ENCODE peak calls at places on chromosomes 12 and 14, in eight cellular contexts. Y is upper lobe of left lung, N is cardiac muscle cell, O is HL-60, D is tibial artery, Q is Panc1, G is RWPE1, H is adrenal gland. W is an unnamed sample.

GRCh38 chr14:74299061-74299545 is 3.6 kb downstream of the ABCD4 start:
- DNase-seq in D (no peak), O (no peak), Q (no peak), H (peak; percentile 48), G (no peak), N (no peak), Y (no peak), W (no peak)

GRCh38 chr14:88611878-88612277 is 49.0 kb downstream of the ZC3H14 start:
- DNase-seq in G (no peak), D (no peak), Q (no peak), H (no peak), O (no peak), N (no peak), Y (no peak), W (no peak)

GRCh38 chr12:76451528-76451927 is 103.3 kb upstream of the BBS10 start:
- DNase-seq in D (no peak), H (no peak), Y (no peak), Q (no peak), G (no peak), O (no peak), N (no peak), W (no peak)

GRCh38 chr14:46571970-46572369 is 79.6 kb downstream of the RPL10L start:
- DNase-seq in O (no peak), H (no peak), N (no peak), Y (no peak), D (no peak), Q (no peak), G (peak; percentile 42), W (no peak)

GRCh38 chr12:54370218-54370730 is 6.0 kb upstream of the GPR84 start:
- DNase-seq in Q (no peak), H (peak; percentile 78), O (peak; percentile 53), N (peak; percentile 85), Y (peak; percentile 95), G (peak; percentile 59), D (peak; percentile 90), W (no peak)

GRCh38 chr14:96059519-96060135 is 20.5 kb downstream of the C14orf132 start:
- DNase-seq in H (no peak), Q (no peak), G (no peak), Y (no peak), N (no peak), D (peak; percentile 51), O (no peak), W (no peak)

GRCh38 chr12:129558036-129558435 is 345.8 kb downstream of the TMEM132D start:
- DNase-seq in D (no peak), N (no peak), Y (no peak), G (no peak), Q (no peak), H (no peak), O (no peak), W (no peak)

GRCh38 chr14:74763803-74764531 is 851 bp downstream of the YLPM1 start:
- DNase-seq in D (peak; percentile 62), N (peak; percentile 22), O (no peak), Y (no peak), Q (no peak), H (peak; percentile 23), G (peak; percentile 38), W (no peak)

GRCh38 chr12:9037431-9037830 is 48.1 kb downstream of the KLRG1 start:
- DNase-seq in D (no peak), N (no peak), Q (no peak), H (no peak), O (no peak), Y (no peak), G (no peak), W (no peak)

GRCh38 chr14:93537962-93538361 is 107.2 kb downstream of the UNC79 start:
- DNase-seq in N (no peak), G (no peak), D (no peak), O (no peak), H (no peak), Q (no peak), Y (peak; percentile 32), W (no peak)

GRCh38 chr12:107564946-107565345 is 120.7 kb upstream of the PWP1 start:
- DNase-seq in Y (no peak), N (peak; percentile 35), O (no peak), H (no peak), D (no peak), Q (no peak), G (no peak), W (no peak)

GRCh38 chr12:14111230-14111865 is 129.9 kb upstream of the GRIN2B start:
- DNase-seq in H (no peak), N (peak; percentile 44), G (peak; percentile 5), O (peak; percentile 9), D (no peak), Y (no peak), Q (peak; percentile 2), W (no peak)
- TF ChIP-seq CTCF in H (peak; percentile 9), N (no peak), G (no peak), O (no peak), D (no peak), Y (no peak), Q (peak; percentile 37), W (no peak)

DNA sequence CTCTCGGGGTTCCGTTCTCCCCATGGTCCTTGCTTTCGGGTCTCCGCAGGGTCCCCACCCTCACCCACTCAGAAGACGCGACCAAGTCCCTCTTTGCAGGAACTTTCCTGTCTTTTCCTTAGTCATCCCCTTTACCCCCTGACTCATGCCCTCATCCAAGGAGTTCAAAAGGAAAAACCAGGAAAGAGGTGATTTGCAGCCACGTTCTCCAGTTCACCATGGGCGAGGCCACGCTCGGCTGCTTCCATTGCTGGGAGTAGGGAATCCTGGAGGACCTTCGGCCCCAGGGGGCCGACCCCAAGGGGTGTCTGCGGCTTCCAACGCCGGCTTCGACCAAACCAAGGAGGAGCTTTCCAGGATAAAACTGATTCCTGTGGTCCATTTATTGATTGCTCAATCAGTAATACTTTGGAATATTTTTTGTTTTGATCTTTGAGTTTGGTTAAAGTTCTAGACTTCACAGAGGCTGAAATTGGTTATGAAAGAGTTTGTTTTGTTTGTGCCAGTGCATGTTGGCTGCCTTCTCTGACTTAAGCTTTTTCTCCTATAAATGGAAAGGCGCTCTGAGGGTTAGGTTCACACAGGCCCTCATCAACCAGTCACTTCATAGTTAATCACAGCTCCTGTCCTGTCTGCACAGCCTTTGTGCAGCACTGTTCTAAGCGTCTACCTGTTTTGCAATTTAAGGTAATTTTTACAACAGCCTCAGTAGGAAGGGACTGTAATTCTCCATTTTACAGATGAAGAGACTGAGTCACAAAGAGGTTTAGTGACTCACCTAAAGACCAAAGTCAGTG is 827 bp downstream of the ALDH2 start:
- DNase-seq in Q (no peak), Y (no peak), O (no peak), D (no peak), H (peak; percentile 46), N (peak; percentile 34), G (peak; percentile 61), W (no peak)
- H3K27ac ChIP-seq in Q (peak overlapping the region; percentile 32), Y (peak overlapping the region; percentile 96), O (no peak overlapping the region), D (peak overlapping the region; percentile 86), H (peak overlapping the region; percentile 83), N (no peak overlapping the region), G (peak overlapping the region; percentile 76), W (no peak overlapping the region)

GRCh38 chr12:124720019-124720686 is 143.5 kb downstream of the SCARB1 start:
- DNase-seq in G (peak; percentile 68), D (no peak), Y (no peak), O (no peak), N (no peak), H (no peak), Q (no peak), W (no peak)
- TF ChIP-seq CTCF in G (peak; percentile 40), D (peak; percentile 19), Y (no peak), O (no peak), N (peak; percentile 41), H (no peak), Q (peak; percentile 13), W (no peak)

GRCh38 chr12:52949413-52950331 is 754 bp downstream of the KRT18 start:
- DNase-seq in O (no peak), G (peak; percentile 95), H (peak; percentile 71), N (no peak), Q (peak; percentile 90), Y (no peak), D (no peak), W (no peak)

GRCh38 chr12:52952082-52952801 is 3.3 kb downstream of the KRT18 start:
- DNase-seq in N (no peak), H (peak; percentile 87), G (no peak), Q (no peak), D (no peak), O (peak; percentile 21), Y (peak; percentile 77), W (no peak)

GRCh38 chr12:52951640-52952039 is 2.7 kb downstream of the KRT18 start:
- DNase-seq in G (no peak), O (no peak), N (no peak), H (no peak), Q (no peak), D (no peak), Y (no peak), W (no peak)

GRCh38 chr12:52950553-52950952 is 1.6 kb downstream of the KRT18 start:
- DNase-seq in D (no peak), N (no peak), Y (no peak), H (no peak), G (no peak), Q (no peak), O (no peak), W (no peak)

GRCh38 chr12:52951126-52951525 is 2.2 kb downstream of the KRT18 start:
- DNase-seq in H (no peak), N (no peak), G (no peak), O (no peak), D (no peak), Y (no peak), Q (no peak), W (no peak)
- H3K27ac ChIP-seq in H (no peak overlapping the region), N (peak overlapping the region; percentile 97), G (peak overlapping the region; percentile 92), O (no peak overlapping the region), D (no peak overlapping the region), Y (no peak overlapping the region), Q (peak overlapping the region; percentile 98), W (no peak overlapping the region)

GRCh38 chr12:96091833-96092232 is 56.4 kb upstream of the LTA4H start:
- DNase-seq in O (no peak), H (no peak), N (no peak), Q (no peak), G (peak; percentile 16), Y (no peak), D (no peak), W (no peak)
- TF ChIP-seq CTCF in O (no peak), H (no peak), N (no peak), Q (peak; percentile 51), G (no peak), Y (no peak), D (no peak), W (no peak)

DNA sequence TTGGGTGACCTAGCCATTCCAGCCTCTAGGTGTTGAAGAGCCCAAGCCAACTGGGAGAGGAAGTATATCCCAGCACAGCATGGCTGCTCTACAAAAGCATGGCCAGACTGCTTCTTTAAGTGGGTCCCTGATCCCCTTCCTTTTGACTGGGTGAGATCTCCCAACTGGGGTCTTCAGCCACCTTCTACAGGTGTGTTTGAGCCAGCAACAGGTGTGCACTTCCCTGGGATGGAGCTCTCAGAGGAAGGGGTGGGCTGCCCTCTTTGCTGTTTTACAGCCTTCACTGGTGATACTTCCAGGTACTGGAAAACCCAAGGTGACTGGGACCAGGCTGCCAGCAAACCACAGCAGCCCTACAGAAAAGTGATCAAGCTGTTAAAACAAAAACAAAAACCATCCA is 14.2 kb upstream of the GNS start:
- DNase-seq in N (no peak), H (no peak), Q (no peak), G (no peak), O (no peak), Y (no peak), D (no peak), W (no peak)
- H3K27ac ChIP-seq in N (no peak overlapping the region), H (no peak overlapping the region), Q (no peak overlapping the region), G (no peak overlapping the region), O (no peak overlapping the region), Y (no peak overlapping the region), D (no peak overlapping the region), W (no peak overlapping the region)

W was measured in CD4-positive, alpha-beta T cell.